ENCODE peak calls at places on chromosomes 16 and 17, in seven cellular contexts. S is A549; T is stomach; G is CD4-positive, CD25-positive, alpha-beta regulatory T cell; M is lower lobe of right lung; A is aorta; D is naive thymus-derived CD4-positive, alpha-beta T cell. R is an unnamed sample. For H3K9me3, the result is how much of the 10 kb centered on the place peaks cover.

GRCh38 chr16:4056161-4057105 is 59.8 kb downstream of the ADCY9 start:
- DNase-seq in S (no peak), T (no peak), G (no peak), M (no peak), A (no peak), D (no peak), R (no peak)

GRCh38 chr17:64741038-64741641 is 79.0 kb upstream of the SMURF2 start:
- DNase-seq in S (no peak), T (peak), G (no peak), M (no peak), A (no peak), D (no peak), R (no peak)

GRCh38 chr16:82993415-82993814 is 366.6 kb downstream of the CDH13 start:
- DNase-seq in S (no peak), T (no peak), G (no peak), M (no peak), A (no peak), D (no peak), R (no peak)

GRCh38 chr17:78412403-78412802 is 34.0 kb downstream of the PGS1 start:
- DNase-seq in S (peak), T (no peak), G (peak), M (no peak), A (no peak), D (no peak), R (no peak)

GRCh38 chr17:41966453-41967140 is at the start of gene CNP:
- DNase-seq in S (peak), T (peak), G (peak), M (peak), A (peak), D (peak), R (peak)

GRCh38 chr16:89484088-89484501 is 6.3 kb downstream of the ANKRD11 start:
- DNase-seq in S (no peak), T (no peak), G (peak), M (no peak), A (no peak), D (peak), R (no peak)

GRCh38 chr17:80885922-80886582 is 105.6 kb upstream of the CHMP6 start:
- DNase-seq in S (no peak), T (no peak), G (no peak), M (peak), A (peak), D (no peak), R (peak)

GRCh38 chr17:36074365-36074764 is 10.3 kb downstream of the CCL18 start:
- DNase-seq in S (no peak), T (no peak), G (no peak), M (no peak), A (no peak), D (no peak), R (no peak)

GRCh38 chr16:79483336-79483735 is 117.2 kb downstream of the MAF start:
- DNase-seq in S (no peak), T (no peak), G (no peak), M (no peak), A (no peak), D (no peak), R (no peak)

GRCh38 chr16:46929378-46930332 is 43.8 kb downstream of the DNAJA2 start:
- DNase-seq in S (peak), T (peak), G (peak), M (peak), A (peak), D (peak), R (peak)

GRCh38 chr16:3026609-3027487 is 3.0 kb downstream of the THOC6 start:
- DNase-seq in S (no peak), T (no peak), G (no peak), M (no peak), A (no peak), D (no peak), R (no peak)

GRCh38 chr16:11310997-11311561 is 29.9 kb upstream of the PRM1 start:
- DNase-seq in S (no peak), T (no peak), G (peak), M (no peak), A (no peak), D (peak), R (peak)

GRCh38 chr17:45229681-45230409 is 8.2 kb downstream of the FMNL1 start:
- DNase-seq in S (no peak), T (no peak), G (no peak), M (no peak), A (no peak), D (no peak), R (no peak)

GRCh38 chr17:39952665-39953470 is 9.9 kb upstream of the GSDMA start:
- DNase-seq in S (peak), T (peak), G (peak), M (peak), A (peak), D (peak), R (peak)

GRCh38 chr17:58002973-58003372 is 4.1 kb downstream of the SRSF1 start:
- DNase-seq in S (no peak), T (no peak), G (no peak), M (no peak), A (no peak), D (no peak), R (no peak)

GRCh38 chr17:13099079-13099478 is 81.3 kb upstream of the ELAC2 start:
- DNase-seq in S (no peak), T (no peak), G (no peak), M (no peak), A (no peak), D (no peak), R (no peak)

GRCh38 chr16:89210165-89210903 is 7.2 kb upstream of the ZNF778 start:
- DNase-seq in S (no peak), T (no peak), G (no peak), M (no peak), A (no peak), D (no peak), R (no peak)

GRCh38 chr16:707062-707538 is 1.5 kb upstream of the FBXL16 start:
- DNase-seq in S (no peak), T (no peak), G (no peak), M (no peak), A (no peak), D (no peak), R (no peak)

GRCh38 chr17:53313746-53314145 is 509.0 kb upstream of the KIF2B start:
- DNase-seq in S (no peak), T (no peak), G (no peak), M (no peak), A (no peak), D (no peak), R (no peak)

GRCh38 chr17:9217151-9218067 is 196.1 kb downstream of the NTN1 start:
- DNase-seq in S (no peak), T (no peak), G (no peak), M (no peak), A (no peak), D (no peak), R (no peak)

GRCh38 chr16:11876306-11876705 is 25.0 kb upstream of the RSL1D1 start:
- DNase-seq in S (no peak), T (no peak), G (no peak), M (no peak), A (no peak), D (no peak), R (no peak)

GRCh38 chr17:52828621-52829020 is 670.1 kb upstream of the CA10 start:
- DNase-seq in S (no peak), T (no peak), G (no peak), M (no peak), A (no peak), D (no peak), R (no peak)

GRCh38 chr17:48134912-48135480 is 27.4 kb downstream of the SNX11 start:
- DNase-seq in S (no peak), T (no peak), G (no peak), M (no peak), A (no peak), D (no peak), R (peak)

GRCh38 chr16:56388209-56388608 is 37.1 kb downstream of the AMFR start:
- DNase-seq in S (no peak), T (no peak), G (no peak), M (no peak), A (no peak), D (no peak), R (no peak)

GRCh38 chr16:56382901-56383355 is 42.4 kb downstream of the AMFR start:
- DNase-seq in S (peak), T (no peak), G (no peak), M (no peak), A (no peak), D (no peak), R (no peak)

GRCh38 chr16:56384074-56384721 is 41.1 kb downstream of the AMFR start:
- DNase-seq in S (no peak), T (no peak), G (no peak), M (no peak), A (no peak), D (no peak), R (no peak)

DNA sequence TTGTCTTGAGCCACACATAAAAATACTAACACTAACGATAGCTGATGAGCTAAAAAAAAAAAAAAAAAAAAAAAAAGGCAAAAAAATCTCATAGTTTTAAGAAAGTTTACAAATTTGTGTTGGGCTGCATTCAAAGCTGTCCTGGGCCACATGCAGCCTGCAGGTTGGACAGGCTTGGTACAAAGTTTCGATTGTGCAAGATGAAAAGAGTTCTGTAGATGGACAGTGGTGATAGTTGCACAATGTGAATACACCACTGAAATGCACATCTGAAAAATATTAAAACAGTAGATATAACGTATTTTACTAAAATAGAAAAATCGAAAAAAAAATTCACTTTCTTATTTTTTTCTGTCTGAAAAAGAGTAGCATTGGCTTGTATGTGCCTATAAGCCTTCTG is 42.9 kb downstream of the AMFR start:
- DNase-seq in S (no peak), T (no peak), G (no peak), M (no peak), A (no peak), D (no peak), R (no peak)
- H3K9me3 ChIP-seq in S (under half), T (under half), G (under half), M (under half), A (under half), D (under half), R (under half)

DNA sequence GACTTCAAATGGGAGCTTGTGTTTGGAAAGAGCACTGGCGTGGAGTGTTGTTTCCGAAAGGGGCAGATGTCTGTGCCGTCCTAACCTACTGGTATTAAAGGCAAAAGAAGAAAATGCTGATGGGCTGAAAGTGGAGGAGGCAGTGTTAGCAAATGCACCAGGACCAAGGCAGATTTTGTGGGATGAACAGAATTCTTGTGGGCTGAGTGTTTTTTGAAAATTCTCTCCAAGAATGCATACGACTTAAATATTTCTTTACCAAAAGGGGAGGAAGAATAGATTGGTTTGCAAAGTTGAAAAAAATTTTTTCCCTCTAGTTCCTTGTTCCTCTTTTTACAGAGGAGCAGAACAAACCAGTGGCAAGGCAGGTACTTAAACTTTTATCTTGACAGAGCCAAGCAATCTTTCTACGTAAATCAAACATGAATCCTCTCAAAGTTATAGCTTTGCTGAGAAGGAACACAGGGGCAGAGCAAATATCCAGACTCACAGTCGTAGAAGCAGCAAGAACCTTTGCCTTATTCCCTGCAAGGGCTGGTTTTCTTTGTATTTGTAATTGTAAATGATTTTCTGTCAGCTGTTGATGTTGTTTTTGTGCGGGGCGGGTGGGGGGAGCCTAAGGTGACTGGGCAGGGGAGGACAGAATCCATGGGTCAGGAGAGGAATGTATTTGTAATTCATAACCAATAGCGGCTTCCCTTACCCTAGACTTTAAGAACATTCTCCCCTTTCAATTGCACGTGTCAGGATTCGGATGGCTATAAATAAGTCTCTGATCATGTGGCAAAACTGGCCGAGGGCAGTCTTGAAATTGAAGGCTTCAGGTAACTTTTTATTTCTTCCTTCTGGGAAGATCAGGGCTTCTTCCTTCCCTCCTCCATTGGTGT is 16.6 kb downstream of the MARCHF10 start:
- DNase-seq in S (peak), T (no peak), G (no peak), M (no peak), A (no peak), D (no peak), R (no peak)
- H3K4me3 ChIP-seq in S (peak), T (no peak), G (no peak), M (no peak), A (no peak), D (no peak), R (no peak)

GRCh38 chr16:35410438-35410837 is 1951.0 kb downstream of the TP53TG3F start:
- DNase-seq in S (no peak), T (no peak), G (no peak), M (no peak), A (no peak), D (no peak), R (no peak)
- H3K9me3 ChIP-seq in S (under half), T (under half), G (under half), M (under half), A (under half), D (under half), R (under half)

GRCh38 chr16:27217256-27217655 is 13.9 kb downstream of the KDM8 start:
- DNase-seq in S (peak), T (no peak), G (no peak), M (no peak), A (peak), D (no peak), R (peak)
- H3K4me3 ChIP-seq in S (no peak), T (no peak), G (no peak), M (no peak), A (no peak), D (no peak), R (no peak)

DNA sequence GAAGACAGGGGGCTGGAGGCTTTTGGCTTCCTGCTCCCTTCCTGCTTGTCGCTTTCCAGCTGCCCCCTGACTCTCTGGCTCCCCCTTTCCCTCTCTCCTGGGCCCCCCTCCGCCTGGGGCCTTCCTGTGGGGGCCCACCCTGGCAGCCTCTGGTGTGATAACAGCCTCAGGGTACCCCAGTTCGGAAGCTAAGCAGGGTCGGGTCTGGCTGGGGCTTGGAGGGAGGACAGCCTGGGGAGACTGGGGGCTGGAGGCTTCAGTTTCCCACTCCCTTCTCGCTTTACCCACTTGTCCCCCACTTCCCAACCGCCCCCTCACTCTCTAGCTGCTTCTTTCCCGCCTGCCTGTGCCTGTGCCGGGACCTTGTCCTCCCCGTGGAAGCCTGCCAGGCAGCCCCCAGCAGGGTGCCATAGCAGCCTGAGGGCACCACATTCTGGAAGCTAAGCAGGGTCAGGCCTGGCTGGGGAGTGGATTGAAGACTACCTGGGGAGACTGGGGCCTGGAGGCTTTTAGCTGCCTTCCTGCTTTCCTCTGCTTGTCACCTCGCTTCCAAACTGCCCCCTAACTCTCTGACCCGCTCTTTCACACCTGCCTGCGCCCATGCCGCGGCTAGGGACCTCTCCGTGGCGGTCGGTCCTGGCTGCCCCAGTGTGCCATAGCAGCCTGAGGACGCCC is 2275.5 kb downstream of the TP53TG3F start:
- DNase-seq in S (no peak), T (no peak), G (no peak), M (no peak), A (no peak), D (no peak), R (no peak)
- H3K9me3 ChIP-seq in S (under half), T (half or more), G (half or more), M (under half), A (under half), D (half or more), R (under half)